ENCODE peak calls at places on chromosomes 11 and 22, in eight cellular contexts. One of them, this sample, is unnamed.

GRCh38 chr11:113529606-113530005 is 54.4 kb upstream of the DRD2 start:
- DNase-seq in IMR-90: no peak
- DNase-seq in RWPE1: no peak
- DNase-seq in effector memory CD4-positive, alpha-beta T cell: no peak
- DNase-seq in mammary epithelial cell: no peak
- DNase-seq in psoas muscle: no peak
- DNase-seq in A549: no peak
- DNase-seq in esophagus squamous epithelium: no peak
- DNase-seq in this sample: no peak

GRCh38 chr11:126638663-126639062 is 283.2 kb downstream of the ST3GAL4 start:
- DNase-seq in psoas muscle: no peak
- DNase-seq in mammary epithelial cell: no peak
- DNase-seq in effector memory CD4-positive, alpha-beta T cell: no peak
- DNase-seq in RWPE1: no peak
- DNase-seq in IMR-90: no peak
- DNase-seq in A549: no peak
- DNase-seq in esophagus squamous epithelium: no peak
- DNase-seq in this sample: no peak

GRCh38 chr11:64284962-64285884 is at the start of gene GPR137:
- DNase-seq in A549: peak; percentile 75
- DNase-seq in mammary epithelial cell: peak; percentile 79
- DNase-seq in IMR-90: peak; percentile 56
- DNase-seq in RWPE1: peak; percentile 80
- DNase-seq in effector memory CD4-positive, alpha-beta T cell: peak; percentile 86
- DNase-seq in psoas muscle: peak; percentile 92
- DNase-seq in esophagus squamous epithelium: peak; percentile 50
- DNase-seq in this sample: peak; percentile 89

GRCh38 chr11:77091146-77091940 is 11.3 kb upstream of the OMP start:
- DNase-seq in RWPE1: peak; percentile 80
- DNase-seq in mammary epithelial cell: peak; percentile 64
- DNase-seq in esophagus squamous epithelium: no peak
- DNase-seq in A549: peak; percentile 85
- DNase-seq in effector memory CD4-positive, alpha-beta T cell: peak; percentile 57
- DNase-seq in psoas muscle: peak; percentile 87
- DNase-seq in IMR-90: peak; percentile 65
- DNase-seq in this sample: no peak

GRCh38 chr11:63274776-63275175 is 31.4 kb upstream of the SLC22A25 start:
- DNase-seq in mammary epithelial cell: no peak
- DNase-seq in esophagus squamous epithelium: no peak
- DNase-seq in A549: peak; percentile 35
- DNase-seq in IMR-90: no peak
- DNase-seq in RWPE1: no peak
- DNase-seq in effector memory CD4-positive, alpha-beta T cell: no peak
- DNase-seq in psoas muscle: no peak
- DNase-seq in this sample: no peak

GRCh38 chr11:65293909-65294381 is 20.7 kb upstream of the CDC42EP2 start:
- DNase-seq in effector memory CD4-positive, alpha-beta T cell: no peak
- DNase-seq in psoas muscle: peak; percentile 68
- DNase-seq in mammary epithelial cell: no peak
- DNase-seq in esophagus squamous epithelium: no peak
- DNase-seq in RWPE1: no peak
- DNase-seq in IMR-90: no peak
- DNase-seq in A549: no peak
- DNase-seq in this sample: no peak

GRCh38 chr11:129075757-129076156 is 116.4 kb downstream of the ARHGAP32 start:
- DNase-seq in A549: no peak
- DNase-seq in IMR-90: no peak
- DNase-seq in RWPE1: peak; percentile 35
- DNase-seq in mammary epithelial cell: no peak
- DNase-seq in psoas muscle: no peak
- DNase-seq in effector memory CD4-positive, alpha-beta T cell: no peak
- DNase-seq in esophagus squamous epithelium: no peak
- DNase-seq in this sample: no peak

GRCh38 chr22:19514831-19515565 is 9.2 kb downstream of the CLDN5 start:
- DNase-seq in effector memory CD4-positive, alpha-beta T cell: no peak
- DNase-seq in psoas muscle: no peak
- DNase-seq in A549: no peak
- DNase-seq in RWPE1: no peak
- DNase-seq in mammary epithelial cell: peak; percentile 18
- DNase-seq in IMR-90: peak; percentile 31
- DNase-seq in esophagus squamous epithelium: no peak
- DNase-seq in this sample: no peak

GRCh38 chr11:10407749-10408472 is 47.2 kb upstream of the AMPD3 start:
- DNase-seq in RWPE1: no peak
- DNase-seq in psoas muscle: peak; percentile 74
- DNase-seq in mammary epithelial cell: no peak
- DNase-seq in effector memory CD4-positive, alpha-beta T cell: no peak
- DNase-seq in A549: no peak
- DNase-seq in esophagus squamous epithelium: no peak
- DNase-seq in IMR-90: no peak
- DNase-seq in this sample: no peak

GRCh38 chr11:12218909-12219308 is 108.5 kb downstream of the MICAL2 start:
- DNase-seq in mammary epithelial cell: no peak
- DNase-seq in IMR-90: no peak
- DNase-seq in RWPE1: no peak
- DNase-seq in effector memory CD4-positive, alpha-beta T cell: no peak
- DNase-seq in A549: no peak
- DNase-seq in psoas muscle: no peak
- DNase-seq in esophagus squamous epithelium: no peak
- DNase-seq in this sample: no peak

GRCh38 chr11:12725047-12725862 is 51.0 kb downstream of the TEAD1 start:
- DNase-seq in esophagus squamous epithelium: no peak
- DNase-seq in A549: no peak
- DNase-seq in psoas muscle: no peak
- DNase-seq in effector memory CD4-positive, alpha-beta T cell: no peak
- DNase-seq in mammary epithelial cell: no peak
- DNase-seq in IMR-90: no peak
- DNase-seq in RWPE1: no peak
- DNase-seq in this sample: no peak

GRCh38 chr22:23684051-23684450 is 6.8 kb upstream of the RGL4 start:
- DNase-seq in IMR-90: no peak
- DNase-seq in RWPE1: no peak
- DNase-seq in mammary epithelial cell: no peak
- DNase-seq in effector memory CD4-positive, alpha-beta T cell: no peak
- DNase-seq in psoas muscle: peak; percentile 72
- DNase-seq in A549: no peak
- DNase-seq in esophagus squamous epithelium: no peak
- DNase-seq in this sample: no peak

GRCh38 chr22:19873960-19874306 is 19.3 kb upstream of the GNB1L start:
- DNase-seq in mammary epithelial cell: no peak
- DNase-seq in psoas muscle: no peak
- DNase-seq in RWPE1: no peak
- DNase-seq in IMR-90: no peak
- DNase-seq in A549: no peak
- DNase-seq in esophagus squamous epithelium: no peak
- DNase-seq in effector memory CD4-positive, alpha-beta T cell: no peak
- DNase-seq in this sample: no peak

GRCh38 chr11:18727499-18728236 is 1.7 kb upstream of the IGSF22 start:
- DNase-seq in A549: peak; percentile 44
- DNase-seq in effector memory CD4-positive, alpha-beta T cell: peak; percentile 12
- DNase-seq in psoas muscle: peak; percentile 52
- DNase-seq in RWPE1: peak; percentile 51
- DNase-seq in IMR-90: peak; percentile 16
- DNase-seq in mammary epithelial cell: no peak
- DNase-seq in esophagus squamous epithelium: no peak
- DNase-seq in this sample: no peak

GRCh38 chr11:124172076-124172475 is 11.1 kb upstream of the OR10D3 start:
- DNase-seq in A549: no peak
- DNase-seq in psoas muscle: no peak
- DNase-seq in effector memory CD4-positive, alpha-beta T cell: no peak
- DNase-seq in esophagus squamous epithelium: no peak
- DNase-seq in IMR-90: no peak
- DNase-seq in mammary epithelial cell: no peak
- DNase-seq in RWPE1: no peak
- DNase-seq in this sample: no peak

GRCh38 chr11:72583177-72583553 is 91.1 kb downstream of the PDE2A start:
- DNase-seq in psoas muscle: peak; percentile 12
- DNase-seq in RWPE1: no peak
- DNase-seq in esophagus squamous epithelium: no peak
- DNase-seq in mammary epithelial cell: no peak
- DNase-seq in A549: no peak
- DNase-seq in IMR-90: no peak
- DNase-seq in effector memory CD4-positive, alpha-beta T cell: no peak
- DNase-seq in this sample: no peak

GRCh38 chr11:128465946-128466688 is 121.2 kb downstream of the ETS1 start:
- DNase-seq in effector memory CD4-positive, alpha-beta T cell: no peak
- DNase-seq in psoas muscle: no peak
- DNase-seq in IMR-90: no peak
- DNase-seq in RWPE1: no peak
- DNase-seq in A549: no peak
- DNase-seq in esophagus squamous epithelium: no peak
- DNase-seq in mammary epithelial cell: no peak
- DNase-seq in this sample: no peak

GRCh38 chr22:17872491-17872890 is 98.2 kb upstream of the BID start:
- DNase-seq in IMR-90: peak; percentile 11
- DNase-seq in A549: no peak
- DNase-seq in mammary epithelial cell: peak; percentile 97
- DNase-seq in esophagus squamous epithelium: no peak
- DNase-seq in effector memory CD4-positive, alpha-beta T cell: no peak
- DNase-seq in psoas muscle: peak; percentile 5
- DNase-seq in RWPE1: peak; percentile 87
- DNase-seq in this sample: no peak

GRCh38 chr11:2762451-2762850 is 62.7 kb upstream of the KCNQ1OT1 start:
- DNase-seq in RWPE1: no peak
- DNase-seq in A549: no peak
- DNase-seq in mammary epithelial cell: no peak
- DNase-seq in IMR-90: no peak
- DNase-seq in esophagus squamous epithelium: no peak
- DNase-seq in psoas muscle: no peak
- DNase-seq in effector memory CD4-positive, alpha-beta T cell: no peak
- DNase-seq in this sample: no peak

GRCh38 chr11:4430060-4430459 is 19.0 kb upstream of the OR52K2 start:
- DNase-seq in IMR-90: no peak
- DNase-seq in A549: no peak
- DNase-seq in esophagus squamous epithelium: no peak
- DNase-seq in RWPE1: no peak
- DNase-seq in mammary epithelial cell: no peak
- DNase-seq in effector memory CD4-positive, alpha-beta T cell: no peak
- DNase-seq in psoas muscle: no peak
- DNase-seq in this sample: no peak

GRCh38 chr11:101487775-101488174 is 96.0 kb downstream of the TRPC6 start:
- DNase-seq in RWPE1: no peak
- DNase-seq in effector memory CD4-positive, alpha-beta T cell: no peak
- DNase-seq in mammary epithelial cell: peak; percentile 2
- DNase-seq in esophagus squamous epithelium: no peak
- DNase-seq in A549: no peak
- DNase-seq in psoas muscle: no peak
- DNase-seq in IMR-90: peak; percentile 79
- DNase-seq in this sample: no peak

GRCh38 chr11:68330700-68331337 is 18.4 kb downstream of the LRP5 start:
- DNase-seq in effector memory CD4-positive, alpha-beta T cell: no peak
- DNase-seq in psoas muscle: no peak
- DNase-seq in A549: no peak
- DNase-seq in mammary epithelial cell: no peak
- DNase-seq in IMR-90: no peak
- DNase-seq in esophagus squamous epithelium: no peak
- DNase-seq in RWPE1: no peak
- DNase-seq in this sample: no peak
- H3K27ac ChIP-seq in effector memory CD4-positive, alpha-beta T cell: no peak overlapping the region
- H3K27ac ChIP-seq in psoas muscle: peak overlapping the region; percentile 16
- H3K27ac ChIP-seq in A549: no peak overlapping the region
- H3K27ac ChIP-seq in mammary epithelial cell: no peak overlapping the region
- H3K27ac ChIP-seq in IMR-90: no peak overlapping the region
- H3K27ac ChIP-seq in esophagus squamous epithelium: peak overlapping the region; percentile 74
- H3K27ac ChIP-seq in RWPE1: peak overlapping the region; percentile 16
- H3K27ac ChIP-seq in this sample: peak overlapping the region; percentile 80

DNA sequence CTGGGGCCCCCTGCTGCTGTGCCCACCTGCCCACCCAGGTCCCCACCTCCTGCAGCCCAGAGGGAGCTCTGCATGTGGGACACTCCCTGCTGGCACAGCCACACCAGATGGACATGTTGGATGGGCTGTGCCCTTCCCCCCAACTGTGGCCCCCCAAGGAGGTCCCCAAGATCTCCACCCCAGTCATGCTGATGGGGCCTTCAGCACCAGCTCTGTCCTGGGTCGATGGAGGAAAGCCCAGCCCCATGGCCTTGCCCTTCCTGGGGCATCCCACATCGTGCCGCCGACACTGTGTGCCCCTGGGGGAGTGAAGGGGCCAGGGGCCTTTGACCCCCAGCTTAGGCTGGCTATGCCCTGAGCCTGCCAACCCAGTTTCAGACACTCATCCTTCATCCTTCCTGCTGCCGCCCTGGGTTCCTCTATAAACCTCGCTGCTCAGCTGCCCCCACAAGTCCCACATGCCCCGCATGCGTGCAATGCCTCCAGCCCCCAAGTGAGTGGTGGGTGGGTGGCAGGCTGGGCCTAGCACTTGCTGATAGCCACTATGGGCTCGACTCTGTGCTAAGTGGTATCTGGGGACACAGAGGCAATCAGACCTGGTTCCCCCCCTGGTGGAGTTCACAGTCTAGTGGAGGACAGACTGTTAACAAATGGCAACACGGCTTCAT is 3.9 kb upstream of the DPP3 start:
- DNase-seq in IMR-90: no peak
- DNase-seq in A549: no peak
- DNase-seq in psoas muscle: no peak
- DNase-seq in RWPE1: no peak
- DNase-seq in effector memory CD4-positive, alpha-beta T cell: no peak
- DNase-seq in mammary epithelial cell: no peak
- DNase-seq in esophagus squamous epithelium: no peak
- DNase-seq in this sample: peak; percentile 51
- H3K27ac ChIP-seq in IMR-90: no peak overlapping the region
- H3K27ac ChIP-seq in A549: no peak overlapping the region
- H3K27ac ChIP-seq in psoas muscle: no peak overlapping the region
- H3K27ac ChIP-seq in RWPE1: peak overlapping the region; percentile 44
- H3K27ac ChIP-seq in effector memory CD4-positive, alpha-beta T cell: no peak overlapping the region
- H3K27ac ChIP-seq in mammary epithelial cell: no peak overlapping the region
- H3K27ac ChIP-seq in esophagus squamous epithelium: no peak overlapping the region
- H3K27ac ChIP-seq in this sample: no peak overlapping the region

DNA sequence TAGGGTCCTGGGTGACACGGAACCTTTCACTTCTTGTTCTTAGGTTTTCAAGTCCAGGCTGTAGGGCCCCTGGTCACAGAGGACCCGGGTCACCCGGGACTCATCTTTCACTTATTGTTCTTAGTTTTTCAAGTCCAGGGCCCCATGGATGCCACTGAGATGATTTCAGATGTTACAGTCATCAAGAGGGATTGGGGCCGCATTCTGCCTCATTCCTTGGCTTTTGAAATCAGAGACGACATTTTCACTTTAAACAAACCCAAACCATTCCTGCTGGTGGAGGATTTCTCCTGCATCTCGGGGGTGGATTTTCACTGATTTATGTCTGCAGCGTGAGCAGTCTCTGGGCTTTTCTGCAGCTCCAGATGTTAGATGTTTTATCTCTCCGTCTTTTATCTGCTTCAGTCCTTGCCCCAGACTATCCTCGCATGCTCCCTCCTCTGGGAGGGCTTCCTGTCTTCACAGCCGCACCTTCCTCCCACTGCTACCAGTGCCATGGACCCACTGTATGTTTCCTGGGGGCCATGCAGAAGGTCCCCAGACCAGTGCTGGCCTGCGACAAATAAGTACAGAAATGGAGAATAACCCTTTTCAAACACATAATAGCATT is 27.4 kb downstream of the FBLN1 start:
- DNase-seq in mammary epithelial cell: no peak
- DNase-seq in RWPE1: no peak
- DNase-seq in psoas muscle: no peak
- DNase-seq in A549: no peak
- DNase-seq in IMR-90: peak; percentile 94
- DNase-seq in esophagus squamous epithelium: no peak
- DNase-seq in effector memory CD4-positive, alpha-beta T cell: no peak
- DNase-seq in this sample: no peak
- H3K27ac ChIP-seq in mammary epithelial cell: no peak overlapping the region
- H3K27ac ChIP-seq in RWPE1: no peak overlapping the region
- H3K27ac ChIP-seq in psoas muscle: no peak overlapping the region
- H3K27ac ChIP-seq in A549: no peak overlapping the region
- H3K27ac ChIP-seq in IMR-90: peak overlapping the region; percentile 92
- H3K27ac ChIP-seq in esophagus squamous epithelium: peak overlapping the region; percentile 90
- H3K27ac ChIP-seq in effector memory CD4-positive, alpha-beta T cell: no peak overlapping the region
- H3K27ac ChIP-seq in this sample: no peak overlapping the region

GRCh38 chr11:120215634-120216033 is 4.8 kb downstream of the OAF start:
- DNase-seq in mammary epithelial cell: no peak
- DNase-seq in esophagus squamous epithelium: no peak
- DNase-seq in psoas muscle: no peak
- DNase-seq in RWPE1: no peak
- DNase-seq in effector memory CD4-positive, alpha-beta T cell: no peak
- DNase-seq in IMR-90: peak; percentile 74
- DNase-seq in A549: no peak
- DNase-seq in this sample: no peak
- H3K27ac ChIP-seq in mammary epithelial cell: no peak overlapping the region
- H3K27ac ChIP-seq in esophagus squamous epithelium: peak overlapping the region; percentile 75
- H3K27ac ChIP-seq in psoas muscle: peak overlapping the region; percentile 36
- H3K27ac ChIP-seq in RWPE1: no peak overlapping the region
- H3K27ac ChIP-seq in effector memory CD4-positive, alpha-beta T cell: no peak overlapping the region
- H3K27ac ChIP-seq in IMR-90: no peak overlapping the region
- H3K27ac ChIP-seq in A549: no peak overlapping the region
- H3K27ac ChIP-seq in this sample: peak overlapping the region; percentile 7

This sample was measured in upper lobe of left lung.